ENCODE peak calls at places on chromosomes 5 and 9, in five cellular contexts. Q, J, W, B and Y are unnamed samples.

GRCh38 chr5:130289132-130290088 is 385.1 kb downstream of the CHSY3 start:
- DNase-seq in Q (no peak), J (no peak), W (no peak), B (no peak), Y (no peak)

GRCh38 chr9:133679466-133680051 is 43.4 kb downstream of the DBH start:
- DNase-seq in Q (no peak), J (no peak), W (no peak), B (no peak), Y (no peak)

GRCh38 chr5:141960018-141960417 is 2.0 kb upstream of the PCDH12 start:
- DNase-seq in Q (no peak), J (peak), W (no peak), B (no peak), Y (no peak)

GRCh38 chr5:74833537-74834266 is 32.5 kb downstream of the FAM169A start:
- DNase-seq in Q (no peak), J (no peak), W (no peak), B (no peak), Y (no peak)

GRCh38 chr5:154447074-154447725 is 1.4 kb downstream of the SAP30L start:
- DNase-seq in Q (no peak), J (no peak), W (no peak), B (no peak), Y (no peak)

GRCh38 chr5:74326571-74327338 is 313.8 kb downstream of the ENC1 start:
- DNase-seq in Q (peak), J (peak), W (peak), B (peak), Y (peak)

GRCh38 chr5:67998709-67999251 is 216.8 kb upstream of the PIK3R1 start:
- DNase-seq in Q (peak), J (peak), W (peak), B (no peak), Y (no peak)

GRCh38 chr5:109876030-109876726 is 186.5 kb downstream of the MAN2A1 start:
- DNase-seq in Q (no peak), J (no peak), W (no peak), B (no peak), Y (no peak)

GRCh38 chr5:96655085-96655484 is 7.1 kb upstream of the CAST start:
- DNase-seq in Q (no peak), J (no peak), W (no peak), B (no peak), Y (no peak)